ENCODE peak calls at places on chromosomes 2 and 18, in four cellular contexts. A is mucosa of descending colon, Q is brain microvascular endothelial cell, I is cardiac muscle cell. F is an unnamed sample.

GRCh38 chr18:31720867-31721266 is 36.5 kb upstream of the B4GALT6 start:
- DNase-seq in Q (no peak), A (no peak), I (peak; percentile 27), F (peak; percentile 36)

GRCh38 chr2:241983571-241984270 is 114.2 kb downstream of the RTP5 start:
- DNase-seq in I (no peak), Q (no peak), A (no peak), F (no peak)

GRCh38 chr2:31219131-31219969 is 2.0 kb upstream of the CAPN14 start:
- DNase-seq in I (no peak), A (no peak), Q (no peak), F (no peak)

GRCh38 chr2:223779877-223780276 is 57.5 kb downstream of the AP1S3 start:
- DNase-seq in A (no peak), Q (peak; percentile 55), I (peak; percentile 59), F (peak; percentile 65)

GRCh38 chr18:42706618-42707017 is 408.9 kb downstream of the RIT2 start:
- DNase-seq in Q (peak; percentile 0), I (peak; percentile 1), A (peak; percentile 15), F (no peak)

GRCh38 chr18:49812321-49813070 is 837 bp downstream of the ACAA2 start:
- DNase-seq in Q (no peak), A (no peak), I (no peak), F (no peak)

GRCh38 chr2:47422016-47422415 is 19.1 kb downstream of the MSH2 start:
- DNase-seq in Q (peak; percentile 45), I (peak; percentile 11), A (no peak), F (peak; percentile 43)

GRCh38 chr2:31413876-31414550 is 529 bp downstream of the XDH start:
- DNase-seq in A (no peak), Q (no peak), I (no peak), F (peak; percentile 28)

GRCh38 chr2:102915128-102915527 is 153.3 kb downstream of the TMEM182 start:
- DNase-seq in A (no peak), Q (peak; percentile 1), I (peak; percentile 43), F (peak; percentile 59)

GRCh38 chr18:28036481-28036880 is 140.4 kb downstream of the CDH2 start:
- DNase-seq in I (no peak), Q (peak; percentile 20), A (no peak), F (no peak)

GRCh38 chr2:163617517-163617916 is 118.3 kb downstream of the FIGN start:
- DNase-seq in Q (no peak), I (no peak), A (no peak), F (no peak)

GRCh38 chr2:159516241-159516758 is 100.0 kb downstream of the BAZ2B start:
- DNase-seq in Q (peak; percentile 5), I (peak; percentile 38), A (no peak), F (peak; percentile 58)

GRCh38 chr18:42412896-42413295 is 457.9 kb downstream of the PIK3C3 start:
- DNase-seq in Q (peak; percentile 9), A (no peak), I (peak; percentile 46), F (peak; percentile 1)

GRCh38 chr2:39484620-39485495 is 47.8 kb upstream of the MAP4K3 start:
- DNase-seq in Q (no peak), I (no peak), A (no peak), F (no peak)

GRCh38 chr2:40243581-40243980 is 208.3 kb downstream of the SLC8A1 start:
- DNase-seq in I (peak; percentile 7), A (no peak), Q (peak; percentile 66), F (peak; percentile 70)

GRCh38 chr2:37149626-37150322 is 7.0 kb downstream of the EIF2AK2 start:
- DNase-seq in I (no peak), Q (no peak), A (no peak), F (no peak)

GRCh38 chr2:235630723-235631122 is 136.9 kb downstream of the AGAP1 start:
- DNase-seq in Q (no peak), I (no peak), A (no peak), F (no peak)

GRCh38 chr2:218017211-218018053 is 14.6 kb upstream of the TNS1 start:
- DNase-seq in A (no peak), I (no peak), Q (no peak), F (no peak)

GRCh38 chr2:219844756-219845155 is 217.3 kb downstream of the SLC4A3 start:
- DNase-seq in Q (no peak), A (no peak), I (no peak), F (no peak)

GRCh38 chr18:23519725-23520124 is 16.4 kb downstream of the RMC1 start:
- DNase-seq in I (no peak), A (no peak), Q (peak; percentile 51), F (no peak)

GRCh38 chr2:95317123-95317500 is 20.0 kb downstream of the KCNIP3 start:
- DNase-seq in A (no peak), I (no peak), Q (no peak), F (no peak)

GRCh38 chr18:22267697-22268096 is 98.3 kb downstream of the GATA6 start:
- DNase-seq in I (peak; percentile 24), A (no peak), Q (no peak), F (peak; percentile 38)

GRCh38 chr2:170928036-170928823 is 823 bp upstream of the GORASP2 start:
- DNase-seq in I (peak; percentile 6), A (no peak), Q (no peak), F (peak; percentile 28)

GRCh38 chr18:21741511-21742322 is 1.1 kb downstream of the MIB1 start:
- DNase-seq in Q (no peak), A (no peak), I (no peak), F (peak; percentile 30)

GRCh38 chr2:63654959-63655358 is 66.2 kb downstream of the MDH1 start:
- DNase-seq in Q (no peak), A (no peak), I (peak; percentile 66), F (peak; percentile 79)

GRCh38 chr18:56028514-56028913 is 440.5 kb upstream of the TCF4 start:
- DNase-seq in A (no peak), Q (peak; percentile 56), I (peak; percentile 6), F (peak; percentile 63)

GRCh38 chr2:134766583-134766982 is 47.8 kb upstream of the TMEM163 start:
- DNase-seq in A (no peak), I (no peak), Q (no peak), F (no peak)

GRCh38 chr2:27956895-27957294 is 66.4 kb downstream of the BABAM2 start:
- DNase-seq in Q (peak; percentile 24), I (peak; percentile 84), A (no peak), F (peak; percentile 85)

GRCh38 chr18:69250305-69251151 is 150.2 kb upstream of the DOK6 start:
- DNase-seq in A (no peak), I (peak; percentile 82), Q (peak; percentile 28), F (peak; percentile 79)

GRCh38 chr2:59395119-59395518 is 1154.0 kb upstream of the FANCL start:
- DNase-seq in A (no peak), Q (no peak), I (no peak), F (no peak)

GRCh38 chr18:70232251-70232650 is 26.8 kb upstream of the RTTN start:
- DNase-seq in Q (no peak), I (no peak), A (no peak), F (no peak)

GRCh38 chr2:228701506-228701905 is 520.0 kb upstream of the SPHKAP start:
- DNase-seq in Q (no peak), I (no peak), A (no peak), F (no peak)

GRCh38 chr2:47916437-47916836 is 10.1 kb upstream of the FBXO11 start:
- DNase-seq in Q (no peak), I (no peak), A (no peak), F (no peak)

GRCh38 chr2:221571108-221571390 is 1.1 kb downstream of the EPHA4 start:
- DNase-seq in I (peak; percentile 9), Q (peak; percentile 19), A (no peak), F (peak; percentile 25)

GRCh38 chr2:221571391-221572179 is 519 bp downstream of the EPHA4 start:
- DNase-seq in Q (peak; percentile 32), A (peak; percentile 63), I (peak; percentile 53), F (peak; percentile 47)

GRCh38 chr2:221572821-221573429 is 821 bp upstream of the EPHA4 start:
- DNase-seq in A (peak; percentile 75), Q (peak; percentile 34), I (peak; percentile 66), F (peak; percentile 38)

GRCh38 chr2:221573430-221574230 is 1.5 kb upstream of the EPHA4 start:
- DNase-seq in Q (peak; percentile 68), A (peak; percentile 93), I (peak; percentile 85), F (peak; percentile 61)

DNA sequence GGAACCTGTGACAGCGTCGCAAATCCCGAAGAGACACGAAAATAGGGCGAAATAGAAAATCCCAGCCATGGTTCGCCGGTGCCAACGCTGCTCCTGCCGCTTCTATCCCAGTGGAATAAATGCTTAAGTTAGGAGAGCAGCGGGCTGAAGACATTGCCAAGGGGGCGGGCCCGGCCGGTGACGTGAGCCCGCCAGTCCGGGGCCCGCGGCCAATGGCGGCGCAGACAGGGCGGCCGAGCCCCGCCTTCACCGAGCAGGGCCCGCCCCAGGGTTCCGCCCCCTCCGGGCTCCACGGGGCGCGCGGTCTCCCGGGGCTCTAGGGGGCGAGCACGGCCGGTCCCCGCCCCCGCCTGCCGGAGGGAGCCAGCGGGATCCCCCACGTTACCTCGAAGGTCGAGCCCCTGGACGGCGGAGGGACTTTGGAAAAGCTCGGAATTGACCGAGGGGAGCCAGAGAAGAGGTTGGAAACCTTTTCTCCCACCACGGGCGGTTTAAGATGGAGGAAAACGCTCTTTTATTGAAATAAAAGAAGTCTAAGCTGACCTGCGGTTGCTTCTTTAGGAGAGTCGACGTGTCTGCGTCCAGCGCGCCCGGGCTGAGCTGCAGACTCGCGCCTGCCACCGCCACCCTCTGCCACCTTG is at the start of gene EPHA4:
- DNase-seq in Q (peak; percentile 72), I (peak; percentile 94), A (peak; percentile 93), F (peak; percentile 78)
- TF ChIP-seq CTCF in Q (no peak), I (peak; percentile 20), A (no peak), F (no peak)

DNA sequence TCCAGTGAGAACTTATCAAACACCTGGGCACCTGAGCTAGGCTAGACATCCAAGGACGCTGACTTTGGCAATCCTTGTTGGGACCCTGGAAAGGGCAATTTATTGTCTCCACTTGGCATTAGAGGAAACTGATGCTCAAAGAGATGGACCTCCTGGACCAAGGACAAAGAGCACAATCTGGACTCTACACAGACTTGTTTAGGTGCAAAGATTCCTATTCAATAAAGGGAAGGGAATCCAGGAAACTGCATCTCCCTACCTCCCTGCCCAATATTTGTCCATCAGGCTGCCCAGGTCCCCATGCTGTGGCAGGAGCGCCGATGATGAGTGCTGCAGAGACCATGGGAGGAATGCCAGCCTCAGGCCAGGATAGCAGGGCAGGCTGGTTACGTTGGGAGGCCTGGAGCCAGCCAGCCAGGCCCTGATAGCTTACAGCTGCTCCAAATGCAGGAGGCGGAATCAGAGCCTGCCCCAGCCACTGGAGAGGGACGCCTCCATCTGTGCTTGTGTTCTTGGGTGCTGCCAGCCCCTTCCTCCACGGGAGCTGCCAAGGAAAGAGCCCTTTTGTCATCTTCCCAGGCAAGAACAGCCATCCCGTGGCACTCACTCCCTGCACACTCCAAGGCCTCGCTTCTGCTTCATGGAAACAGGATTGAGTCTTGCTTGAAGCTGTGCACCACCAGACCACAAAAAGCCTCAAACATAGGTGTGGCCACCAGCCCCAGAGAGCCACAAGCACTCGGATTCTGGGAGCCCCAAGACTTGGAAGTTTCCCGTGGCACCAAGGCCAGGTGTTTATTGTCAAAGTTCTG is 60.0 kb downstream of the HS1BP3 start:
- DNase-seq in Q (no peak), A (no peak), I (no peak), F (no peak)
- TF ChIP-seq CTCF in Q (no peak), A (no peak), I (no peak), F (no peak)

GRCh38 chr2:9422321-9423099 is 818 bp downstream of the ITGB1BP1 start:
- DNase-seq in Q (no peak), A (peak; percentile 66), I (no peak), F (peak; percentile 47)
- TF ChIP-seq CTCF in Q (peak; percentile 2), A (no peak), I (peak; percentile 5), F (no peak)

DNA sequence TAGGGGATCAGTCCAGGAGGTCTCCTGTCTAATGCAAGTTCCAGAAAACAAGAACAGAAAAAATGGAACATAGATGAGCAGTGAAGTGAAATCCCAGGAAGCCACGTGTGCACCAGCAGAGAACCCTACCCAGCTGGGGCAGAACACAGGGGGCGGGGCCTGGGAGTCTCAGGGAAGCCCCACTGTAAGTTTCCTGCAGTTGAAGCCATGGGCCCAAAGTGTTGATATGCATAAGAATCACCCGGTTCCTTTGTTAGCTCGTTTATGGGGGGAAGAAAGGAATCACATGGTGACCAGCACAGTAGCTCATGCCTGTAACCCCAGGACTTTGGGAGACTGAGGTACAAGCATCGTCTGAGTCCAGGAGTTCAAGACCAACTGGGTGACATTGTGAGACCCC is 131.3 kb downstream of the INO80D start:
- DNase-seq in A (peak; percentile 52), Q (no peak), I (no peak), F (no peak)
- TF ChIP-seq CTCF in A (no peak), Q (no peak), I (no peak), F (no peak)